ENCODE peak calls at places on chromosomes 2 and 18, in nine cellular contexts. M is K562; H is tibial artery; V is CD4-positive, alpha-beta T cell; O is dorsolateral prefrontal cortex; K is A549; G is fibroblast of mammary gland; R is heart right ventricle; E is lower leg skin. B is an unnamed sample.

GRCh38 chr18:62992877-62993365 is 277.6 kb downstream of the PHLPP1 start:
- DNase-seq in E (no peak), K (no peak), G (no peak), M (no peak), O (no peak), R (no peak), H (no peak), V (no peak), B (no peak)

GRCh38 chr2:240375024-240375645 is 60.3 kb upstream of the GPC1 start:
- DNase-seq in G (no peak), K (no peak), O (no peak), R (no peak), E (no peak), H (no peak), M (no peak), V (no peak), B (no peak)

GRCh38 chr2:211745295-211746097 is 793.1 kb downstream of the ERBB4 start:
- DNase-seq in V (no peak), G (peak; percentile 59), M (peak; percentile 33), K (peak; percentile 6), O (peak; percentile 51), E (no peak), R (peak; percentile 32), H (no peak), B (peak; percentile 48)

GRCh38 chr2:120736202-120736954 is 710 bp downstream of the GLI2 start:
- DNase-seq in M (no peak), O (no peak), K (peak; percentile 40), V (no peak), H (peak; percentile 79), E (peak; percentile 87), R (peak; percentile 30), G (no peak), B (no peak)

GRCh38 chr18:56083097-56083865 is 495.3 kb upstream of the TCF4 start:
- DNase-seq in G (peak; percentile 68), V (no peak), K (no peak), R (peak; percentile 92), E (peak; percentile 84), M (peak; percentile 2), H (no peak), O (no peak), B (no peak)

GRCh38 chr2:157628282-157628531 is 457 bp downstream of the ACVR1C start:
- DNase-seq in R (no peak), O (no peak), H (no peak), E (no peak), G (no peak), K (no peak), M (no peak), V (no peak), B (no peak)

GRCh38 chr2:80022018-80022417 is 282.5 kb downstream of the LRRTM1 start:
- DNase-seq in O (no peak), E (no peak), K (no peak), R (no peak), V (no peak), H (no peak), M (no peak), G (no peak), B (no peak)

GRCh38 chr2:72533767-72534166 is 292.1 kb downstream of the EXOC6B start:
- DNase-seq in K (no peak), V (no peak), M (peak; percentile 60), H (no peak), O (no peak), R (no peak), E (no peak), G (peak; percentile 57), B (no peak)

GRCh38 chr2:170264865-170265264 is 86.9 kb downstream of the MYO3B start:
- DNase-seq in E (no peak), M (no peak), H (no peak), R (no peak), V (no peak), G (no peak), O (no peak), K (no peak), B (no peak)

GRCh38 chr2:20465716-20466391 is 19.0 kb downstream of the RHOB start:
- DNase-seq in R (no peak), G (no peak), O (no peak), H (peak; percentile 40), V (no peak), E (peak; percentile 74), M (no peak), K (no peak), B (no peak)

GRCh38 chr18:72720116-72720515 is 147.7 kb downstream of the NETO1 start:
- DNase-seq in K (no peak), O (no peak), R (no peak), G (no peak), V (no peak), H (no peak), E (no peak), M (no peak), B (no peak)

GRCh38 chr18:463442-464310 is 36.8 kb downstream of the COLEC12 start:
- DNase-seq in M (no peak), H (no peak), V (no peak), O (no peak), E (no peak), R (no peak), G (peak; percentile 64), K (no peak), B (no peak)

GRCh38 chr2:19888831-19889230 is 13.0 kb downstream of the TTC32 start:
- DNase-seq in G (no peak), E (no peak), R (no peak), M (no peak), H (no peak), V (no peak), O (no peak), K (no peak), B (no peak)

GRCh38 chr18:43830905-43831304 is 553.6 kb upstream of the SYT4 start:
- DNase-seq in R (no peak), H (no peak), G (no peak), E (no peak), M (no peak), O (no peak), V (no peak), K (no peak), B (no peak)

GRCh38 chr2:239298126-239298804 is 102.6 kb downstream of the HDAC4 start:
- DNase-seq in R (no peak), G (no peak), E (peak; percentile 74), V (no peak), K (no peak), M (no peak), H (peak; percentile 49), O (peak; percentile 40), B (no peak)

GRCh38 chr2:60992985-60993392 is 24.5 kb upstream of the PEX13 start:
- DNase-seq in E (no peak), O (no peak), G (no peak), V (no peak), R (no peak), H (no peak), K (no peak), M (no peak), B (no peak)

GRCh38 chr2:55213822-55214221 is 18.3 kb downstream of the CLHC1 start:
- DNase-seq in H (no peak), G (no peak), O (no peak), V (no peak), R (no peak), M (no peak), E (no peak), K (no peak), B (no peak)

GRCh38 chr18:29651121-29651675 is 1391.3 kb downstream of the DSC3 start:
- DNase-seq in E (no peak), V (no peak), M (no peak), R (no peak), O (no peak), G (peak; percentile 33), K (no peak), H (no peak), B (no peak)

GRCh38 chr2:112121682-112122254 is 16.4 kb upstream of the FBLN7 start:
- DNase-seq in O (no peak), H (no peak), V (no peak), R (no peak), E (no peak), M (peak; percentile 55), G (peak; percentile 70), K (peak; percentile 12), B (no peak)

GRCh38 chr2:112118148-112118547 is 20.0 kb upstream of the FBLN7 start:
- DNase-seq in R (no peak), V (no peak), E (no peak), O (no peak), K (no peak), G (no peak), M (no peak), H (no peak), B (no peak)
- TF ChIP-seq CTCF in R (no peak), V (no peak), E (no peak), O (no peak), K (no peak), G (peak; percentile 16), M (no peak), H (no peak), B (no peak)

GRCh38 chr2:42383855-42384530 is 23.0 kb upstream of the COX7A2L start:
- DNase-seq in R (no peak), K (no peak), M (no peak), O (no peak), E (no peak), V (no peak), H (no peak), G (no peak), B (no peak)

GRCh38 chr2:42382144-42382543 is 21.1 kb upstream of the COX7A2L start:
- DNase-seq in K (no peak), O (no peak), M (no peak), V (no peak), E (no peak), G (no peak), H (no peak), R (no peak), B (no peak)

GRCh38 chr2:42385225-42385624 is 24.2 kb upstream of the COX7A2L start:
- DNase-seq in H (no peak), E (no peak), O (no peak), G (no peak), M (peak; percentile 47), V (no peak), R (peak; percentile 7), K (no peak), B (no peak)

GRCh38 chr2:42390401-42390969 is 29.5 kb upstream of the COX7A2L start:
- DNase-seq in R (no peak), M (no peak), O (no peak), K (no peak), E (no peak), V (no peak), H (no peak), G (no peak), B (no peak)

GRCh38 chr2:42386684-42387083 is 25.7 kb upstream of the COX7A2L start:
- DNase-seq in G (peak; percentile 10), E (no peak), H (no peak), V (no peak), M (peak; percentile 33), O (no peak), R (no peak), K (peak; percentile 28), B (no peak)
- TF ChIP-seq CTCF in G (peak; percentile 50), E (no peak), H (no peak), V (no peak), M (peak; percentile 48), O (no peak), R (no peak), K (peak; percentile 27), B (peak; percentile 40)

GRCh38 chr2:37833420-37833819 is 91.7 kb upstream of the RMDN2 start:
- DNase-seq in H (no peak), E (peak; percentile 15), R (no peak), K (no peak), M (no peak), G (no peak), O (no peak), V (no peak), B (no peak)
- TF ChIP-seq CTCF in H (no peak), E (no peak), R (no peak), K (no peak), M (no peak), G (no peak), O (no peak), V (no peak), B (no peak)

GRCh38 chr2:36708119-36708741 is 11.7 kb downstream of the VIT start:
- DNase-seq in E (peak; percentile 85), O (no peak), R (no peak), H (no peak), M (no peak), K (no peak), V (no peak), G (peak; percentile 87), B (no peak)
- TF ChIP-seq CTCF in E (no peak), O (no peak), R (no peak), H (no peak), M (no peak), K (no peak), V (no peak), G (peak; percentile 42), B (peak; percentile 31)